ENCODE peak calls at places on chromosomes 1 and 21, in nine cellular contexts. One of them, this sample, is unnamed.
A peak's percentile ranks its signal among the peaks of the same experiment; 100 is the strongest.

GRCh38 chr1:38076038-38076437 is 29.4 kb upstream of the POU3F1 start:
- DNase-seq in fibroblast of lung: peak; percentile 15
- DNase-seq in breast epithelium: no peak
- DNase-seq in CD4-positive, alpha-beta T cell: no peak
- DNase-seq in neural progenitor cell: peak; percentile 83
- DNase-seq in testis: peak; percentile 46
- DNase-seq in psoas muscle: no peak
- DNase-seq in H9: peak; percentile 82
- DNase-seq in SK-N-MC: no peak
- DNase-seq in this sample: no peak

GRCh38 chr1:228902781-228903572 is 167.7 kb downstream of the RHOU start:
- DNase-seq in fibroblast of lung: peak; percentile 100
- DNase-seq in breast epithelium: peak; percentile 90
- DNase-seq in CD4-positive, alpha-beta T cell: no peak
- DNase-seq in neural progenitor cell: no peak
- DNase-seq in testis: peak; percentile 80
- DNase-seq in psoas muscle: peak; percentile 81
- DNase-seq in H9: no peak
- DNase-seq in SK-N-MC: no peak
- DNase-seq in this sample: no peak

GRCh38 chr1:109371271-109371739 is 26.4 kb downstream of the SORT1 start:
- DNase-seq in fibroblast of lung: peak; percentile 77
- DNase-seq in breast epithelium: no peak
- DNase-seq in CD4-positive, alpha-beta T cell: no peak
- DNase-seq in neural progenitor cell: no peak
- DNase-seq in testis: no peak
- DNase-seq in psoas muscle: no peak
- DNase-seq in H9: no peak
- DNase-seq in SK-N-MC: no peak
- DNase-seq in this sample: no peak

GRCh38 chr1:177820213-177820612 is 149.6 kb downstream of the SEC16B start:
- DNase-seq in fibroblast of lung: no peak
- DNase-seq in breast epithelium: no peak
- DNase-seq in CD4-positive, alpha-beta T cell: no peak
- DNase-seq in neural progenitor cell: no peak
- DNase-seq in testis: no peak
- DNase-seq in psoas muscle: no peak
- DNase-seq in H9: no peak
- DNase-seq in SK-N-MC: no peak
- DNase-seq in this sample: no peak

GRCh38 chr1:30550365-30551220 is 172.8 kb downstream of the MATN1 start:
- DNase-seq in fibroblast of lung: no peak
- DNase-seq in breast epithelium: no peak
- DNase-seq in CD4-positive, alpha-beta T cell: no peak
- DNase-seq in neural progenitor cell: no peak
- DNase-seq in testis: no peak
- DNase-seq in psoas muscle: no peak
- DNase-seq in H9: no peak
- DNase-seq in SK-N-MC: no peak
- DNase-seq in this sample: no peak

GRCh38 chr21:44571844-44572782 is 1.4 kb upstream of the KRTAP10-4 start:
- DNase-seq in fibroblast of lung: no peak
- DNase-seq in breast epithelium: peak; percentile 43
- DNase-seq in CD4-positive, alpha-beta T cell: no peak
- DNase-seq in neural progenitor cell: no peak
- DNase-seq in testis: no peak
- DNase-seq in psoas muscle: no peak
- DNase-seq in H9: no peak
- DNase-seq in SK-N-MC: no peak
- DNase-seq in this sample: no peak

GRCh38 chr1:31788825-31789256 is 24.7 kb upstream of the ADGRB2 start:
- DNase-seq in fibroblast of lung: peak; percentile 86
- DNase-seq in breast epithelium: no peak
- DNase-seq in CD4-positive, alpha-beta T cell: no peak
- DNase-seq in neural progenitor cell: no peak
- DNase-seq in testis: no peak
- DNase-seq in psoas muscle: no peak
- DNase-seq in H9: no peak
- DNase-seq in SK-N-MC: no peak
- DNase-seq in this sample: no peak

GRCh38 chr1:232340448-232340847 is 289.5 kb downstream of the SIPA1L2 start:
- DNase-seq in fibroblast of lung: no peak
- DNase-seq in breast epithelium: no peak
- DNase-seq in CD4-positive, alpha-beta T cell: no peak
- DNase-seq in neural progenitor cell: no peak
- DNase-seq in testis: no peak
- DNase-seq in psoas muscle: no peak
- DNase-seq in H9: no peak
- DNase-seq in SK-N-MC: no peak
- DNase-seq in this sample: no peak

GRCh38 chr1:13432251-13432650 is 22.0 kb downstream of the PRAMEF20 start:
- DNase-seq in fibroblast of lung: no peak
- DNase-seq in breast epithelium: no peak
- DNase-seq in CD4-positive, alpha-beta T cell: no peak
- DNase-seq in neural progenitor cell: no peak
- DNase-seq in testis: no peak
- DNase-seq in psoas muscle: no peak
- DNase-seq in H9: no peak
- DNase-seq in SK-N-MC: no peak
- DNase-seq in this sample: no peak
- H3K9me3 ChIP-seq in fibroblast of lung: no peaks in the 10 kb centered on the region
- H3K9me3 ChIP-seq in breast epithelium: no peaks in the 10 kb centered on the region
- H3K9me3 ChIP-seq in CD4-positive, alpha-beta T cell: no peaks in the 10 kb centered on the region
- H3K9me3 ChIP-seq in neural progenitor cell: no peaks in the 10 kb centered on the region
- H3K9me3 ChIP-seq in testis: no peaks in the 10 kb centered on the region
- H3K9me3 ChIP-seq in psoas muscle: no peaks in the 10 kb centered on the region
- H3K9me3 ChIP-seq in H9: peaks cover 45% of the 10 kb centered on the region
- H3K9me3 ChIP-seq in SK-N-MC: no peaks in the 10 kb centered on the region
- H3K9me3 ChIP-seq in this sample: no peaks in the 10 kb centered on the region

GRCh38 chr1:219299420-219299819 is 125.7 kb downstream of the LYPLAL1 start:
- DNase-seq in fibroblast of lung: no peak
- DNase-seq in breast epithelium: no peak
- DNase-seq in CD4-positive, alpha-beta T cell: no peak
- DNase-seq in neural progenitor cell: no peak
- DNase-seq in testis: no peak
- DNase-seq in psoas muscle: no peak
- DNase-seq in H9: no peak
- DNase-seq in SK-N-MC: no peak
- DNase-seq in this sample: no peak
- H3K9me3 ChIP-seq in fibroblast of lung: no peaks in the 10 kb centered on the region
- H3K9me3 ChIP-seq in breast epithelium: no peaks in the 10 kb centered on the region
- H3K9me3 ChIP-seq in CD4-positive, alpha-beta T cell: no peaks in the 10 kb centered on the region
- H3K9me3 ChIP-seq in neural progenitor cell: no peaks in the 10 kb centered on the region
- H3K9me3 ChIP-seq in testis: no peaks in the 10 kb centered on the region
- H3K9me3 ChIP-seq in psoas muscle: no peaks in the 10 kb centered on the region
- H3K9me3 ChIP-seq in H9: no peaks in the 10 kb centered on the region
- H3K9me3 ChIP-seq in SK-N-MC: no peaks in the 10 kb centered on the region
- H3K9me3 ChIP-seq in this sample: no peaks in the 10 kb centered on the region

GRCh38 chr1:2940178-2940577 is 81.1 kb upstream of the ACTRT2 start:
- DNase-seq in fibroblast of lung: no peak
- DNase-seq in breast epithelium: no peak
- DNase-seq in CD4-positive, alpha-beta T cell: no peak
- DNase-seq in neural progenitor cell: no peak
- DNase-seq in testis: no peak
- DNase-seq in psoas muscle: no peak
- DNase-seq in H9: no peak
- DNase-seq in SK-N-MC: no peak
- DNase-seq in this sample: no peak

GRCh38 chr1:2937805-2938204 is 83.5 kb upstream of the ACTRT2 start:
- DNase-seq in fibroblast of lung: no peak
- DNase-seq in breast epithelium: no peak
- DNase-seq in CD4-positive, alpha-beta T cell: no peak
- DNase-seq in neural progenitor cell: no peak
- DNase-seq in testis: no peak
- DNase-seq in psoas muscle: no peak
- DNase-seq in H9: no peak
- DNase-seq in SK-N-MC: no peak
- DNase-seq in this sample: no peak

GRCh38 chr1:2936568-2937515 is 84.4 kb upstream of the ACTRT2 start:
- DNase-seq in fibroblast of lung: no peak
- DNase-seq in breast epithelium: no peak
- DNase-seq in CD4-positive, alpha-beta T cell: no peak
- DNase-seq in neural progenitor cell: no peak
- DNase-seq in testis: no peak
- DNase-seq in psoas muscle: peak; percentile 26
- DNase-seq in H9: no peak
- DNase-seq in SK-N-MC: no peak
- DNase-seq in this sample: no peak

GRCh38 chr1:2941040-2941439 is 80.2 kb upstream of the ACTRT2 start:
- DNase-seq in fibroblast of lung: no peak
- DNase-seq in breast epithelium: no peak
- DNase-seq in CD4-positive, alpha-beta T cell: no peak
- DNase-seq in neural progenitor cell: no peak
- DNase-seq in testis: no peak
- DNase-seq in psoas muscle: no peak
- DNase-seq in H9: no peak
- DNase-seq in SK-N-MC: no peak
- DNase-seq in this sample: no peak

DNA sequence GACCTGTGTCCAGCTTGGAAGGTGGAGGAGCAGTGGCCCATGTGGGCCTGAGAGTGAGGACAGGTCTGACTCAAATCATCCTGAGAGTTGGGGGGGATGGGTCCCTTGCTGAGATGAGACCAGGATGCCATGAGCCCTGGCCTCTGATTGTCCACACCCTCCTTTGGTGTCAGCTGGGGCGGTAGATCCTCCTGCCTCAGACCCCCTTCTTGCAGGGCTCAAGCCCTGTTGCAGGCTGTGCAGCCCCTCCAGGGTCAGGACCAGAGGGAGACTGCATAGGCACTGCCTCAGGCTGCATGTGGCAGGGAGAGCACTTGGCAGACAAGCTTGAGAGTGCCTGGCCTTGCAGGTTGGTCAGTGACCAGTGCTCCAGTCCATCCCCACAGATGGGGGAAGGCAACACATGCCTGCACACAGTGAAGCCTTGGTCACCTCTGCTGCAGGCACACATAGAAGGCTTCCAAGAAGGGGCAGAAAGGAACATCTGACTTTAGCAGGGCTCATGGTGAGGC is 82.2 kb upstream of the ACTRT2 start:
- DNase-seq in fibroblast of lung: no peak
- DNase-seq in breast epithelium: no peak
- DNase-seq in CD4-positive, alpha-beta T cell: no peak
- DNase-seq in neural progenitor cell: no peak
- DNase-seq in testis: no peak
- DNase-seq in psoas muscle: peak; percentile 32
- DNase-seq in H9: no peak
- DNase-seq in SK-N-MC: no peak
- DNase-seq in this sample: no peak
- H3K9me3 ChIP-seq in fibroblast of lung: peaks cover 4% of the 10 kb centered on the region
- H3K9me3 ChIP-seq in breast epithelium: peaks cover 25% of the 10 kb centered on the region
- H3K9me3 ChIP-seq in CD4-positive, alpha-beta T cell: no peaks in the 10 kb centered on the region
- H3K9me3 ChIP-seq in neural progenitor cell: no peaks in the 10 kb centered on the region
- H3K9me3 ChIP-seq in testis: no peaks in the 10 kb centered on the region
- H3K9me3 ChIP-seq in psoas muscle: no peaks in the 10 kb centered on the region
- H3K9me3 ChIP-seq in H9: peaks cover 86% of the 10 kb centered on the region
- H3K9me3 ChIP-seq in SK-N-MC: no peaks in the 10 kb centered on the region
- H3K9me3 ChIP-seq in this sample: no peaks in the 10 kb centered on the region

GRCh38 chr1:40495315-40495903 is 13.2 kb upstream of the EXO5 start:
- DNase-seq in fibroblast of lung: peak; percentile 16
- DNase-seq in breast epithelium: no peak
- DNase-seq in CD4-positive, alpha-beta T cell: no peak
- DNase-seq in neural progenitor cell: no peak
- DNase-seq in testis: no peak
- DNase-seq in psoas muscle: no peak
- DNase-seq in H9: no peak
- DNase-seq in SK-N-MC: no peak
- DNase-seq in this sample: no peak
- H3K9me3 ChIP-seq in fibroblast of lung: peaks cover 1% of the 10 kb centered on the region
- H3K9me3 ChIP-seq in breast epithelium: peaks cover 85% of the 10 kb centered on the region
- H3K9me3 ChIP-seq in CD4-positive, alpha-beta T cell: peaks cover 81% of the 10 kb centered on the region
- H3K9me3 ChIP-seq in neural progenitor cell: peaks cover 27% of the 10 kb centered on the region
- H3K9me3 ChIP-seq in testis: no peaks in the 10 kb centered on the region
- H3K9me3 ChIP-seq in psoas muscle: peaks cover 69% of the 10 kb centered on the region
- H3K9me3 ChIP-seq in H9: peaks cover 15% of the 10 kb centered on the region
- H3K9me3 ChIP-seq in SK-N-MC: peaks cover 13% of the 10 kb centered on the region
- H3K9me3 ChIP-seq in this sample: peaks cover 21% of the 10 kb centered on the region

GRCh38 chr1:49626474-49626873 is 397.3 kb downstream of the AGBL4 start:
- DNase-seq in fibroblast of lung: no peak
- DNase-seq in breast epithelium: no peak
- DNase-seq in CD4-positive, alpha-beta T cell: no peak
- DNase-seq in neural progenitor cell: no peak
- DNase-seq in testis: no peak
- DNase-seq in psoas muscle: no peak
- DNase-seq in H9: no peak
- DNase-seq in SK-N-MC: no peak
- DNase-seq in this sample: no peak
- H3K9me3 ChIP-seq in fibroblast of lung: no peaks in the 10 kb centered on the region
- H3K9me3 ChIP-seq in breast epithelium: no peaks in the 10 kb centered on the region
- H3K9me3 ChIP-seq in CD4-positive, alpha-beta T cell: no peaks in the 10 kb centered on the region
- H3K9me3 ChIP-seq in neural progenitor cell: peaks cover 31% of the 10 kb centered on the region
- H3K9me3 ChIP-seq in testis: no peaks in the 10 kb centered on the region
- H3K9me3 ChIP-seq in psoas muscle: no peaks in the 10 kb centered on the region
- H3K9me3 ChIP-seq in H9: peaks cover 94% of the 10 kb centered on the region
- H3K9me3 ChIP-seq in SK-N-MC: no peaks in the 10 kb centered on the region
- H3K9me3 ChIP-seq in this sample: no peaks in the 10 kb centered on the region

DNA sequence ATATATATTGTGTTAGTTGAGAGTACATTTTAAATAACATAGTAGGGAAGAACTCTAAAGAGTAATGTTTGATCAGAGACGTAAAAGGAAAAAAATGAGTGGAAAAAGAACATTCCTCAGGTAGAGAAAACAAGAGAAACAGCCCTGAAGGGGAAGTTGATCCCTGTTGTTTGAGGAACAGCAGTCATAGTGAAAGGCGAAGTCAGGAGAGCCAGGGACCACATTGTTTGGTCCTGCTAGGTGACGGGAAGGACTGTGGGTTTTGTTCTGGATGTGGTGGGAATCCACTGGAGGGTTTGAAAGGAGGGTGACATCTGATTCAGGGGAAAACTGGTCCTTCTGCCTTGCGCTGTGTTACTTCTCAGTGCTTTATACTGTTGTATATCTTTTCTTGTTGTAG is 9.0 kb downstream of the DDI2 start:
- DNase-seq in fibroblast of lung: no peak
- DNase-seq in breast epithelium: no peak
- DNase-seq in CD4-positive, alpha-beta T cell: no peak
- DNase-seq in neural progenitor cell: no peak
- DNase-seq in testis: no peak
- DNase-seq in psoas muscle: no peak
- DNase-seq in H9: no peak
- DNase-seq in SK-N-MC: no peak
- DNase-seq in this sample: no peak
- H3K9me3 ChIP-seq in fibroblast of lung: no peaks in the 10 kb centered on the region
- H3K9me3 ChIP-seq in breast epithelium: no peaks in the 10 kb centered on the region
- H3K9me3 ChIP-seq in CD4-positive, alpha-beta T cell: no peaks in the 10 kb centered on the region
- H3K9me3 ChIP-seq in neural progenitor cell: no peaks in the 10 kb centered on the region
- H3K9me3 ChIP-seq in testis: no peaks in the 10 kb centered on the region
- H3K9me3 ChIP-seq in psoas muscle: no peaks in the 10 kb centered on the region
- H3K9me3 ChIP-seq in H9: no peaks in the 10 kb centered on the region
- H3K9me3 ChIP-seq in SK-N-MC: no peaks in the 10 kb centered on the region
- H3K9me3 ChIP-seq in this sample: no peaks in the 10 kb centered on the region

DNA sequence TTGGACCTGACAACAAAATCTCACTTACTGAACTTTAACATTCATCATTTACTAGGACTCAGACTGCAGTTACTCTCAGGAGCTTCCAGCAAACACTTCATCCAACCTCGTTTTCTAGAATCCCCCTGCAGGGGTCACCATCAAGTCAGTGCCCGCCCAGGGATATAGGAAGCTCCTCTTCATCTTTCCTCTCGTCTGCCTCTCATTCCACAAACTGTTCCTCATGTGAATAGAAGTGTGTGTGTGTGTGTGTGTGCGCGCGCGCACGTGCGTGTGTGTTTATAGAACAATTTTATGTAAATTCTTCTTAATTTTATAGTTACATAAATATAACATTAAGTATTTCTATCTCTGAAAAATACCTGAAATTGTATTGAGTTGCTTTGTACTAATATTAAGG is 21.8 kb upstream of the ABCD3 start:
- DNase-seq in fibroblast of lung: peak; percentile 14
- DNase-seq in breast epithelium: no peak
- DNase-seq in CD4-positive, alpha-beta T cell: no peak
- DNase-seq in neural progenitor cell: peak; percentile 51
- DNase-seq in testis: no peak
- DNase-seq in psoas muscle: no peak
- DNase-seq in H9: peak; percentile 64
- DNase-seq in SK-N-MC: no peak
- DNase-seq in this sample: no peak
- H3K9me3 ChIP-seq in fibroblast of lung: no peaks in the 10 kb centered on the region
- H3K9me3 ChIP-seq in breast epithelium: no peaks in the 10 kb centered on the region
- H3K9me3 ChIP-seq in CD4-positive, alpha-beta T cell: no peaks in the 10 kb centered on the region
- H3K9me3 ChIP-seq in neural progenitor cell: no peaks in the 10 kb centered on the region
- H3K9me3 ChIP-seq in testis: no peaks in the 10 kb centered on the region
- H3K9me3 ChIP-seq in psoas muscle: no peaks in the 10 kb centered on the region
- H3K9me3 ChIP-seq in H9: no peaks in the 10 kb centered on the region
- H3K9me3 ChIP-seq in SK-N-MC: no peaks in the 10 kb centered on the region
- H3K9me3 ChIP-seq in this sample: no peaks in the 10 kb centered on the region